ENCODE peak calls at places on chromosomes 16 and 17, in seven cellular contexts. H is hypothalamus, E is RPMI8226, G is NCI-H460, Z is activated T-cell treated with anti-CD3 and anti-CD28 coated beads for 48 hours, L is aorta, A is NCI-H345. C is an unnamed sample.
A peak's percentile ranks its signal among the peaks of the same experiment; 100 is the strongest.

GRCh38 chr16:23374721-23375120 is 72.6 kb downstream of the SCNN1B start:
- DNase-seq in E (peak; percentile 53), H (no peak), A (no peak), L (no peak), G (no peak), Z (no peak), C (no peak)

GRCh38 chr17:64001763-64002529 is 3.8 kb downstream of the PRR29 start:
- DNase-seq in E (no peak), A (no peak), Z (no peak), L (peak; percentile 79), G (no peak), H (no peak), C (peak; percentile 79)

GRCh38 chr16:49057391-49057790 is 224.2 kb downstream of the CBLN1 start:
- DNase-seq in Z (no peak), E (no peak), L (no peak), H (no peak), G (no peak), A (no peak), C (no peak)

GRCh38 chr16:83458612-83459011 is 349.2 kb upstream of the HSBP1 start:
- DNase-seq in G (peak; percentile 4), E (no peak), H (no peak), A (no peak), L (no peak), Z (no peak), C (no peak)

GRCh38 chr17:44217738-44218343 is 1.6 kb downstream of the UBTF start:
- DNase-seq in L (no peak), E (peak; percentile 31), G (no peak), H (no peak), Z (no peak), A (no peak), C (no peak)

GRCh38 chr16:3780570-3780969 is 63.2 kb upstream of the TRAP1 start:
- DNase-seq in A (peak; percentile 33), L (no peak), Z (no peak), E (no peak), H (no peak), G (peak; percentile 21), C (peak; percentile 45)

GRCh38 chr17:7280519-7281073 is 922 bp upstream of the SLC2A4 start:
- DNase-seq in L (peak; percentile 86), G (peak; percentile 81), E (peak; percentile 91), A (peak; percentile 80), H (peak; percentile 65), Z (peak; percentile 83), C (peak; percentile 87)

GRCh38 chr17:57587201-57587870 is 157.8 kb downstream of the CCDC182 start:
- DNase-seq in E (no peak), H (no peak), L (no peak), G (no peak), A (no peak), Z (no peak), C (no peak)

GRCh38 chr17:55466671-55467070 is 44.6 kb downstream of the SMIM36 start:
- DNase-seq in Z (no peak), G (no peak), E (peak; percentile 34), H (no peak), A (no peak), L (no peak), C (no peak)

GRCh38 chr16:27717726-27718125 is 167.8 kb downstream of the KATNIP start:
- DNase-seq in E (no peak), G (no peak), Z (no peak), L (no peak), A (no peak), H (no peak), C (no peak)

GRCh38 chr16:31072540-31073072 is 1.4 kb downstream of the ZNF668 start:
- DNase-seq in G (peak; percentile 29), L (no peak), Z (no peak), E (peak; percentile 37), A (peak; percentile 25), H (no peak), C (peak; percentile 56)

GRCh38 chr16:3520398-3520797 is 19.6 kb downstream of the CLUAP1 start:
- DNase-seq in A (no peak), H (no peak), Z (no peak), E (no peak), L (no peak), G (no peak), C (no peak)

GRCh38 chr16:53372942-53373871 is 61.1 kb upstream of the RBL2 start:
- DNase-seq in L (no peak), H (no peak), Z (peak; percentile 66), G (no peak), A (peak; percentile 53), E (no peak), C (no peak)

GRCh38 chr17:57819273-57819672 is 30.6 kb downstream of the MRPS23 start:
- DNase-seq in E (no peak), A (no peak), L (no peak), H (no peak), Z (no peak), G (no peak), C (peak; percentile 47)

GRCh38 chr16:4048481-4048880 is 67.8 kb downstream of the ADCY9 start:
- DNase-seq in G (no peak), L (no peak), Z (no peak), E (no peak), A (no peak), H (no peak), C (no peak)

GRCh38 chr17:50905460-50905803 is 39.3 kb upstream of the TOB1 start:
- DNase-seq in E (no peak), A (peak; percentile 79), Z (no peak), H (no peak), G (no peak), L (no peak), C (no peak)

GRCh38 chr17:14351493-14351892 is 50.6 kb downstream of the HS3ST3B1 start:
- DNase-seq in L (no peak), H (no peak), A (no peak), Z (no peak), G (no peak), E (peak; percentile 6), C (no peak)

GRCh38 chr16:50422926-50423325 is 54.1 kb upstream of the BRD7 start:
- DNase-seq in H (no peak), Z (no peak), E (no peak), L (no peak), G (no peak), A (no peak), C (no peak)

GRCh38 chr17:2723505-2723996 is 12.0 kb upstream of the CLUH start:
- DNase-seq in E (no peak), H (no peak), A (no peak), L (no peak), G (no peak), Z (no peak), C (no peak)

GRCh38 chr16:71738820-71739219 is 14.3 kb upstream of the PHLPP2 start:
- DNase-seq in G (no peak), Z (no peak), A (no peak), L (no peak), E (no peak), H (no peak), C (no peak)

GRCh38 chr17:35907266-35907637 is 23.3 kb downstream of the RDM1 start:
- DNase-seq in H (no peak), E (no peak), Z (no peak), G (no peak), A (no peak), L (no peak), C (no peak)

GRCh38 chr16:3654249-3654991 is at the start of gene DNASE1:
- DNase-seq in G (peak; percentile 64), A (peak; percentile 10), E (peak; percentile 76), Z (peak; percentile 48), L (peak; percentile 77), H (no peak), C (peak; percentile 85)

GRCh38 chr16:12340151-12340733 is 363.7 kb downstream of the SNX29 start:
- DNase-seq in Z (no peak), E (peak; percentile 59), A (peak; percentile 68), L (no peak), G (peak; percentile 2), H (no peak), C (peak; percentile 82)

GRCh38 chr17:17484451-17484899 is 7.7 kb downstream of the MED9 start:
- DNase-seq in H (no peak), Z (peak; percentile 54), L (no peak), E (no peak), A (no peak), G (no peak), C (peak; percentile 27)

GRCh38 chr17:74601944-74602572 is 10.0 kb upstream of the CD300LD start:
- DNase-seq in E (peak; percentile 70), H (no peak), A (peak; percentile 5), G (peak; percentile 53), L (no peak), Z (peak; percentile 15), C (peak; percentile 56)

GRCh38 chr16:4803479-4804243 is 1.2 kb upstream of the ROGDI start:
- DNase-seq in Z (no peak), A (no peak), L (no peak), G (no peak), E (no peak), H (no peak), C (no peak)

GRCh38 chr17:34321981-34322380 is 2.7 kb downstream of the CCL8 start:
- DNase-seq in H (no peak), E (no peak), Z (no peak), L (no peak), G (no peak), A (no peak), C (no peak)